ENCODE peak calls at places on chromosomes 12 and 14, in eight cellular contexts. M is cardiac fibroblast, I is left ventricle myocardium inferior, Z is choroid plexus epithelial cell, Y is astrocyte of the spinal cord, J is GM06990, T is upper lobe of right lung, G is mucosa of descending colon. H is an unnamed sample.

GRCh38 chr14:22333408-22334274 is 255.4 kb downstream of the DAD1 start:
- DNase-seq in M (peak), I (no peak), Z (peak), Y (peak), J (no peak), T (no peak), G (no peak), H (peak)

GRCh38 chr12:113831016-113831415 is 135.1 kb downstream of the RBM19 start:
- DNase-seq in M (peak), I (no peak), Z (peak), Y (peak), J (no peak), T (no peak), G (no peak), H (peak)

GRCh38 chr14:24064091-24064795 is 7.1 kb upstream of the CPNE6 start:
- DNase-seq in M (no peak), I (no peak), Z (no peak), Y (no peak), J (no peak), T (peak), G (peak), H (no peak)

GRCh38 chr12:131824450-131824849 is 3.7 kb upstream of the MMP17 start:
- DNase-seq in M (no peak), I (no peak), Z (no peak), Y (no peak), J (no peak), T (peak), G (no peak), H (peak)

GRCh38 chr12:109310247-109311125 is 1.4 kb upstream of the FOXN4 start:
- DNase-seq in M (no peak), I (no peak), Z (no peak), Y (no peak), J (no peak), T (no peak), G (no peak), H (no peak)

GRCh38 chr12:109269428-109269827 is 39.7 kb downstream of the FOXN4 start:
- DNase-seq in M (no peak), I (peak), Z (no peak), Y (no peak), J (no peak), T (no peak), G (no peak), H (no peak)

GRCh38 chr12:116818341-116818856 is 62.8 kb downstream of the HRK start:
- DNase-seq in M (peak), I (peak), Z (peak), Y (no peak), J (no peak), T (no peak), G (no peak), H (peak)

GRCh38 chr14:65096323-65097089 is 5.8 kb downstream of the MAX start:
- DNase-seq in M (peak), I (no peak), Z (peak), Y (no peak), J (no peak), T (no peak), G (no peak), H (no peak)

GRCh38 chr12:48815281-48816110 is 2.8 kb upstream of the CACNB3 start:
- DNase-seq in M (peak), I (peak), Z (peak), Y (peak), J (no peak), T (peak), G (peak), H (peak)

GRCh38 chr12:53196486-53196885 is 10.6 kb downstream of the ITGB7 start:
- DNase-seq in M (no peak), I (no peak), Z (no peak), Y (no peak), J (no peak), T (no peak), G (no peak), H (no peak)

GRCh38 chr12:114888458-114888857 is 204.5 kb upstream of the TBX3 start:
- DNase-seq in M (peak), I (no peak), Z (peak), Y (peak), J (no peak), T (no peak), G (no peak), H (peak)

GRCh38 chr12:4270016-4270669 is 3.4 kb upstream of the CCND2 start:
- DNase-seq in M (no peak), I (no peak), Z (no peak), Y (no peak), J (peak), T (no peak), G (peak), H (no peak)

GRCh38 chr14:92783813-92784431 is 10.2 kb upstream of the GOLGA5 start:
- DNase-seq in M (peak), I (no peak), Z (peak), Y (peak), J (peak), T (no peak), G (no peak), H (peak)

GRCh38 chr14:96838449-96838848 is 41.3 kb downstream of the VRK1 start:
- DNase-seq in M (no peak), I (no peak), Z (no peak), Y (no peak), J (no peak), T (no peak), G (no peak), H (no peak)

GRCh38 chr12:52428121-52428520 is 6.0 kb downstream of the KRT75 start:
- DNase-seq in M (no peak), I (no peak), Z (no peak), Y (no peak), J (no peak), T (no peak), G (no peak), H (no peak)

GRCh38 chr12:19288603-19289244 is 150.6 kb upstream of the AEBP2 start:
- DNase-seq in M (peak), I (no peak), Z (peak), Y (peak), J (no peak), T (no peak), G (no peak), H (peak)

GRCh38 chr12:86613306-86613705 is 357.1 kb upstream of the MGAT4C start:
- DNase-seq in M (peak), I (no peak), Z (peak), Y (no peak), J (no peak), T (no peak), G (no peak), H (no peak)

GRCh38 chr12:61916856-61917255 is 343.3 kb upstream of the USP15 start:
- DNase-seq in M (no peak), I (no peak), Z (no peak), Y (no peak), J (no peak), T (no peak), G (no peak), H (no peak)

GRCh38 chr12:14284189-14284722 is 81.2 kb upstream of the ATF7IP start:
- DNase-seq in M (peak), I (peak), Z (peak), Y (no peak), J (peak), T (no peak), G (no peak), H (no peak)

GRCh38 chr12:92408072-92408900 is 262.6 kb upstream of the BTG1 start:
- DNase-seq in M (peak), I (no peak), Z (peak), Y (no peak), J (peak), T (no peak), G (peak), H (peak)

GRCh38 chr14:33711761-33712160 is 239.1 kb downstream of the EGLN3 start:
- DNase-seq in M (no peak), I (no peak), Z (no peak), Y (no peak), J (no peak), T (no peak), G (no peak), H (no peak)

GRCh38 chr12:23895792-23896218 is 53.7 kb downstream of the SOX5 start:
- DNase-seq in M (no peak), I (no peak), Z (peak), Y (peak), J (no peak), T (no peak), G (no peak), H (no peak)

GRCh38 chr12:116280590-116281290 is 3.2 kb upstream of the MED13L start:
- DNase-seq in M (no peak), I (no peak), Z (no peak), Y (no peak), J (no peak), T (no peak), G (no peak), H (peak)

GRCh38 chr12:62260733-62261683 is 804 bp downstream of the USP15 start:
- DNase-seq in M (peak), I (peak), Z (peak), Y (peak), J (peak), T (no peak), G (no peak), H (peak)

GRCh38 chr12:49026678-49027480 is 8.3 kb upstream of the PRKAG1 start:
- DNase-seq in M (no peak), I (no peak), Z (no peak), Y (no peak), J (no peak), T (no peak), G (no peak), H (no peak)

DNA sequence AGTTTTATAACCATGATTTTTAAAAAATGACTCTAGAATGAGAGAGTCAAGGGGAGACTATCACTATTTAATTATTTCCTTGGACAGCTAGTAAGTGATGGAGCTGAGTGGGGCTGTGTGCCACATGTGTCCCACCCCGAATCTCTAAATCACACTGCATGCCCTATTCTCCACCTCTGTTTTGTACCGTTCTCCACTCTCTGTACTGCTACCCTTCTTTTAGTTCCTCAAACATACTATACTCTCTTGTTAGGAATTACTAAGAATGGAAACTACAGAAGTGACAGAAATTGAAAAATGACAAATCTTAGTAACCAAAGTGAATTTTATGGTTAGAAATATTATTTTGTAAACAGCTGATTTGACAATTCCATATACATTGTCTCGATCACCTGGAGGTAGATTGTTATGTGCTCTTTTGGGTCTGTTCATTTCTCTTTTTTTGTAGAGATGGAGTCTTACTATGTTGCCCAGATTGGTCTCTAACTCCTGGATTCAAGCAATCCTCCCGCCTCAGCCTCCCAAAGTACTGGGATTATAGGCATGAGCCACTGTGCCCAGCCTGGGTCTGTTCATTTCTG is 35.9 kb downstream of the SLC11A2 start:
- DNase-seq in M (no peak), I (no peak), Z (no peak), Y (no peak), J (no peak), T (no peak), G (no peak), H (no peak)
- TF ChIP-seq CTCF in M (no peak), I (no peak), Z (no peak), Y (no peak), J (no peak), T (no peak), G (no peak), H (no peak)

GRCh38 chr12:73625226-73625625 is 912.4 kb upstream of the ATXN7L3B start:
- DNase-seq in M (no peak), I (no peak), Z (no peak), Y (no peak), J (no peak), T (no peak), G (no peak), H (no peak)

GRCh38 chr12:73629171-73629570 is 908.5 kb upstream of the ATXN7L3B start:
- DNase-seq in M (no peak), I (no peak), Z (no peak), Y (no peak), J (no peak), T (no peak), G (no peak), H (no peak)

GRCh38 chr12:73632191-73632590 is 905.4 kb upstream of the ATXN7L3B start:
- DNase-seq in M (no peak), I (no peak), Z (no peak), Y (no peak), J (no peak), T (no peak), G (no peak), H (no peak)

GRCh38 chr12:73632661-73633060 is 905.0 kb upstream of the ATXN7L3B start:
- DNase-seq in M (no peak), I (no peak), Z (no peak), Y (no peak), J (no peak), T (no peak), G (no peak), H (no peak)

DNA sequence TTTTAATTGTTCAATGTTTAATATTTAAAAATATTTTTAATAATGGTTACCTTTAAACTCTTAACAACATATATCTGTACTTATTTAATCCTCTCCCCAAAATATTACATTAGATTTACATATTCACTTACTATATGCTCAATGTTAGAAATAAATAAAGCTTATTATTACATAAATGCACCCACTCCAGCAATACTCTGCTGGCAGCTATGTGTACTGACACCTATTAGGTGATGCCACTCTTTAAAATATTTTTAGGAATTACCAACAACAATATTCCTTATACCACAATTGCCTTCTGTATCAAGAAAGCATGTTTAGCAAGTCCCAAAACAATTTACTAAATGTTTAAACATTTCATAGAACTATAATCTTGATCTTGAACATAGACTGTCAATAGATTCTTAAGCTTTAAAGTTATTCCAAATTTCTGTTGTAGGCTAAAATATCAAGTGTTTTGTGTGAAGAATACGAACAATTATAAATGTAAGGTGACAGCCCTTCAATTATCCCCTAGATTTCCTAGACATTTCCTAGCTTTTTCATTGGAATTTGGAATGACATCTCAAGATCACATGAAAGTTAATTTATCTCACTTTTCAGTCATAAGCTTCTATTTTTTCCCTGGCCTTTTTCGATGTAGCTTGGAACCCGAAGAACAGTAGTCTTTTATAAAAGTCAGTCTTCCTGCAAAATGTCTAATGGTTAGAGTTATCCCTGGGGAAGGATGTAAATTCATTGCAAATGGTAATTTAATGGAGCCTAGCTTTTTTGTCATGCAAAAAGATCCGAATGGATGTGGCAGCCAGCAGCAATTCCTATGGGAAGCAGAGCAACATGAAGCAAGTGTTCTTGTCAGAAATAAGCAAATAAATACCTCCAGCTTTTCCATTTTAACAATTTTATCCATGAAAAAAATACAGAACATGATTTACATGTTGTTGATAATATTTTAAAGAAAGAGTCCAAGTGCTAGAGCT is 907.5 kb upstream of the ATXN7L3B start:
- DNase-seq in M (no peak), I (no peak), Z (no peak), Y (no peak), J (no peak), T (no peak), G (no peak), H (no peak)
- TF ChIP-seq CTCF in M (no peak), I (no peak), Z (no peak), Y (no peak), J (no peak), T (no peak), G (no peak), H (peak)

GRCh38 chr14:61512508-61512907 is 182.8 kb upstream of the HIF1A start:
- DNase-seq in M (peak), I (no peak), Z (peak), Y (no peak), J (no peak), T (no peak), G (no peak), H (peak)
- TF ChIP-seq CTCF in M (no peak), I (no peak), Z (no peak), Y (no peak), J (no peak), T (no peak), G (no peak), H (no peak)

GRCh38 chr12:21771311-21771710 is 3.2 kb downstream of the KCNJ8 start:
- DNase-seq in M (peak), I (no peak), Z (peak), Y (peak), J (no peak), T (no peak), G (no peak), H (peak)

GRCh38 chr12:21774358-21775129 is at the start of gene KCNJ8:
- DNase-seq in M (peak), I (peak), Z (peak), Y (peak), J (no peak), T (peak), G (peak), H (no peak)

GRCh38 chr12:21773799-21774198 is 707 bp downstream of the KCNJ8 start:
- DNase-seq in M (no peak), I (no peak), Z (peak), Y (peak), J (no peak), T (no peak), G (no peak), H (no peak)

GRCh38 chr12:21775130-21775920 is 819 bp upstream of the KCNJ8 start:
- DNase-seq in M (no peak), I (no peak), Z (no peak), Y (no peak), J (no peak), T (no peak), G (no peak), H (no peak)

DNA sequence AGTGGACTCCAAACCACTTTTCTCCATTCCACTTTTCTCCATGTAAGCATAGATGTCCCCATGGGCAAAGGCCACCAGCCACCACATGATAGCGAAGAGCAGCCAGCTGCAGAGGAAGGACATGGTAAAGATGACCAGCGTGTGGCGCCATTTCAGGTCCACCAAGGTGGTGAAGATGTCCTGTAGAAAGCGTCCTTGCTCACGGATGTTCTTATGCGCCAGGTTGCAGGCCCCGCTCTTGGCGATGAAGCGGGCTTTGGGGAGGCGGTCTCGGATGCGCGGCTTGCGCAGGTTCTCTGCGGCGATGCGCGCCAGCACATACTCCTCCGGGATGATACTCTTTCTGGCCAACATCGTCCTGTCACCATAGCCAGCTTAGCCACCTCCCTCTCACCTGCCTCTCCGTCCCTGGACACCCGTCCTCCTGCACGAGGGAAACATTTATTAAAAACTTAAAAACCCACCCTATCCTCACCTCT is 1.2 kb downstream of the KCNJ8 start:
- DNase-seq in M (peak), I (peak), Z (peak), Y (no peak), J (no peak), T (peak), G (peak), H (peak)
- TF ChIP-seq CTCF in M (peak), I (peak), Z (peak), Y (peak), J (peak), T (peak), G (no peak), H (peak)

GRCh38 chr12:3000548-3001275 is 41.5 kb downstream of the TEAD4 start:
- DNase-seq in M (no peak), I (no peak), Z (no peak), Y (no peak), J (no peak), T (no peak), G (no peak), H (no peak)
- TF ChIP-seq CTCF in M (no peak), I (no peak), Z (peak), Y (peak), J (no peak), T (no peak), G (no peak), H (no peak)

GRCh38 chr14:49212721-49213120 is 373.5 kb downstream of the RPS29 start:
- DNase-seq in M (no peak), I (no peak), Z (no peak), Y (no peak), J (no peak), T (no peak), G (no peak), H (no peak)

GRCh38 chr14:49207451-49207850 is 378.7 kb downstream of the RPS29 start:
- DNase-seq in M (no peak), I (no peak), Z (no peak), Y (no peak), J (no peak), T (no peak), G (no peak), H (no peak)

GRCh38 chr14:49203676-49204075 is 382.5 kb downstream of the RPS29 start:
- DNase-seq in M (no peak), I (no peak), Z (no peak), Y (no peak), J (no peak), T (no peak), G (no peak), H (no peak)

GRCh38 chr14:49206832-49207231 is 379.3 kb downstream of the RPS29 start:
- DNase-seq in M (no peak), I (no peak), Z (no peak), Y (no peak), J (no peak), T (no peak), G (no peak), H (no peak)
- TF ChIP-seq CTCF in M (no peak), I (no peak), Z (no peak), Y (no peak), J (no peak), T (no peak), G (no peak), H (no peak)

H was measured in PC-3.